ENCODE peak calls at places on chromosomes 3 and 15, in eight cellular contexts. H, V, S, J, B, I, T and F are unnamed samples.

GRCh38 chr3:38549082-38549481 is 52.9 kb downstream of the EXOG start:
- DNase-seq in H (no peak), V (no peak), S (no peak), J (no peak), B (no peak), I (no peak), T (no peak), F (no peak)

GRCh38 chr3:150956376-150956775 is 16.2 kb downstream of the CLRN1 start:
- DNase-seq in H (no peak), V (no peak), S (no peak), J (peak), B (no peak), I (no peak), T (no peak), F (peak)

GRCh38 chr15:101455291-101455916 is 34.1 kb downstream of the PCSK6 start:
- DNase-seq in H (no peak), V (peak), S (no peak), J (no peak), B (peak), I (peak), T (no peak), F (no peak)

GRCh38 chr3:47041114-47041513 is 61.6 kb downstream of the NBEAL2 start:
- DNase-seq in H (no peak), V (no peak), S (no peak), J (no peak), B (no peak), I (no peak), T (no peak), F (no peak)

GRCh38 chr15:80801891-80802680 is 22.9 kb downstream of the CEMIP start:
- DNase-seq in H (no peak), V (no peak), S (no peak), J (no peak), B (no peak), I (no peak), T (peak), F (no peak)

GRCh38 chr3:129224984-129225393 is 24.4 kb upstream of the COPG1 start:
- DNase-seq in H (peak), V (peak), S (no peak), J (peak), B (peak), I (peak), T (peak), F (peak)

GRCh38 chr3:62600033-62600432 is 226.7 kb upstream of the FEZF2 start:
- DNase-seq in H (no peak), V (no peak), S (no peak), J (no peak), B (no peak), I (no peak), T (no peak), F (no peak)

GRCh38 chr15:90560229-90560771 is 30.6 kb downstream of the CRTC3 start:
- DNase-seq in H (no peak), V (peak), S (no peak), J (peak), B (no peak), I (peak), T (peak), F (no peak)

GRCh38 chr3:178950676-178951075 is 120.9 kb downstream of the ZMAT3 start:
- DNase-seq in H (no peak), V (no peak), S (no peak), J (no peak), B (no peak), I (no peak), T (no peak), F (no peak)

GRCh38 chr3:39809995-39810595 is 686 bp downstream of the MYRIP start:
- DNase-seq in H (no peak), V (no peak), S (no peak), J (no peak), B (peak), I (no peak), T (no peak), F (no peak)

GRCh38 chr3:15205934-15206661 is at the start of gene CAPN7:
- DNase-seq in H (peak), V (peak), S (peak), J (peak), B (peak), I (peak), T (peak), F (peak)

GRCh38 chr15:68843425-68844311 is 23.0 kb upstream of the ANP32A start:
- DNase-seq in H (no peak), V (no peak), S (peak), J (peak), B (no peak), I (no peak), T (no peak), F (no peak)

GRCh38 chr3:38108649-38109579 is 28.0 kb downstream of the ACAA1 start:
- DNase-seq in H (peak), V (no peak), S (no peak), J (no peak), B (no peak), I (no peak), T (no peak), F (no peak)

GRCh38 chr3:188067932-188068331 is 86.0 kb upstream of the LPP start:
- DNase-seq in H (no peak), V (no peak), S (no peak), J (peak), B (no peak), I (no peak), T (no peak), F (peak)

GRCh38 chr3:124878561-124879394 is 8.4 kb downstream of the ITGB5 start:
- DNase-seq in H (peak), V (peak), S (peak), J (peak), B (no peak), I (no peak), T (peak), F (peak)

GRCh38 chr3:170076715-170077238 is 39.0 kb downstream of the GPR160 start:
- DNase-seq in H (no peak), V (no peak), S (no peak), J (peak), B (no peak), I (no peak), T (no peak), F (no peak)

GRCh38 chr15:77982127-77982490 is 95.4 kb downstream of the TBC1D2B start:
- DNase-seq in H (no peak), V (no peak), S (no peak), J (no peak), B (no peak), I (no peak), T (no peak), F (no peak)

DNA sequence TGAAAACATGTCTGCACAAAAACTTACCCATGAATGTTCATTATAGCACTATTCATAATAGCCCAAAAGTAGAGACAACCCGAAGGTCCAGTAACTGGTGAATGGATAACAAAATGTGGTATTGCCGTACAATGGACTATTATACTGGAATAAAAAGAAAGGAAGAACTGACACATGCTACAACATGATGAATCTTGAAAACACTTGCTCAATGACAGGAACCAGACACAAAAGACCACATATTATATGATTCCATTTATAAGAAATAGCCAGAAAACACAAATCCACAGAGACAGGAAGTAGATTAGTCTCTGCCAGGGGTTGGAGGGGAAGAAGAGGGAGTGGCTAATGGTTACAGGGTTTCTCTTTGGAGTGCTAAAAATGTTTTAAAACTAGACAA is 18.3 kb downstream of the SHC4 start:
- DNase-seq in H (no peak), V (no peak), S (no peak), J (no peak), B (no peak), I (no peak), T (no peak), F (no peak)
- H3K27ac ChIP-seq in H (no peak), V (no peak), S (no peak), J (no peak), B (no peak), I (peak), T (peak), F (no peak)

DNA sequence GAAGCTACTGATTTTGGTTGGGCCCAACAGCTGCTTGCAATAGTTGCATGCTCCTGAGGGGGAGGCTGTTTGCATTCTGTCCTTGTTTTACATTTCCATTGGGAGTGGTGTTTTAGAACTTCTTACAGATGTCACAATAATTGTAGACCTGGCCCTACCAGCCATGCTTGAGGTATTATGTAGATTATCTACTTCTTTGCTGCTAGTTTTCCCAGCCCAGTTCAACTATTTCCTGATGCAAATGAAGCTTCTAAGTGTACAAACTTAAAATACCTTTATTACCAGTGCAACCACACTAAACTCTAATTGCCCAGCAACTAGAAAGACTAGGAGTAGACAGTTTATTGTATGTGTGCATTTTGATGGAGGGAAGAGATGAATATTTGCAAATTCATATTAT is 104.9 kb upstream of the MYZAP start:
- DNase-seq in H (no peak), V (no peak), S (no peak), J (no peak), B (no peak), I (no peak), T (no peak), F (no peak)
- TF ChIP-seq CTCF in H (no peak), V (no peak), S (no peak), J (no peak), B (no peak), I (no peak), T (no peak), F (no peak)

GRCh38 chr3:72473156-72473555 is 375.1 kb downstream of the SHQ1 start:
- DNase-seq in H (no peak), V (no peak), S (no peak), J (no peak), B (no peak), I (no peak), T (no peak), F (no peak)

GRCh38 chr3:72476139-72476483 is 372.1 kb downstream of the SHQ1 start:
- DNase-seq in H (no peak), V (no peak), S (no peak), J (no peak), B (no peak), I (no peak), T (no peak), F (no peak)

GRCh38 chr3:72474775-72475174 is 373.5 kb downstream of the SHQ1 start:
- DNase-seq in H (no peak), V (no peak), S (no peak), J (no peak), B (no peak), I (no peak), T (no peak), F (no peak)

GRCh38 chr3:72470899-72471298 is 377.3 kb downstream of the SHQ1 start:
- DNase-seq in H (no peak), V (no peak), S (no peak), J (no peak), B (no peak), I (no peak), T (no peak), F (no peak)

GRCh38 chr3:72475258-72476138 is 372.7 kb downstream of the SHQ1 start:
- DNase-seq in H (no peak), V (no peak), S (no peak), J (no peak), B (no peak), I (no peak), T (no peak), F (no peak)
- H3K27ac ChIP-seq in H (no peak), V (no peak), S (no peak), J (no peak), B (no peak), I (no peak), T (no peak), F (no peak)

GRCh38 chr3:31890742-31891469 is 90.2 kb downstream of the OSBPL10 start:
- DNase-seq in H (no peak), V (no peak), S (no peak), J (no peak), B (no peak), I (no peak), T (no peak), F (no peak)
- TF ChIP-seq CTCF in H (no peak), V (no peak), S (no peak), J (no peak), B (no peak), I (no peak), T (no peak), F (no peak)

GRCh38 chr15:64847448-64847847 is 5.7 kb downstream of the PLEKHO2 start:
- DNase-seq in H (no peak), V (no peak), S (no peak), J (no peak), B (no peak), I (no peak), T (no peak), F (no peak)
- H3K27ac ChIP-seq in H (peak), V (no peak), S (no peak), J (no peak), B (peak), I (peak), T (no peak), F (no peak)

GRCh38 chr3:195856410-195857084 is 44.8 kb upstream of the MUC4 start:
- DNase-seq in H (no peak), V (no peak), S (no peak), J (no peak), B (no peak), I (no peak), T (no peak), F (no peak)

GRCh38 chr3:195853930-195854478 is 42.3 kb upstream of the MUC4 start:
- DNase-seq in H (no peak), V (no peak), S (no peak), J (no peak), B (no peak), I (no peak), T (no peak), F (no peak)

GRCh38 chr3:195853036-195853435 is 41.3 kb upstream of the MUC4 start:
- DNase-seq in H (no peak), V (no peak), S (no peak), J (no peak), B (no peak), I (no peak), T (no peak), F (no peak)

GRCh38 chr3:195854628-195855300 is 43.0 kb upstream of the MUC4 start:
- DNase-seq in H (no peak), V (no peak), S (no peak), J (no peak), B (no peak), I (no peak), T (no peak), F (no peak)

DNA sequence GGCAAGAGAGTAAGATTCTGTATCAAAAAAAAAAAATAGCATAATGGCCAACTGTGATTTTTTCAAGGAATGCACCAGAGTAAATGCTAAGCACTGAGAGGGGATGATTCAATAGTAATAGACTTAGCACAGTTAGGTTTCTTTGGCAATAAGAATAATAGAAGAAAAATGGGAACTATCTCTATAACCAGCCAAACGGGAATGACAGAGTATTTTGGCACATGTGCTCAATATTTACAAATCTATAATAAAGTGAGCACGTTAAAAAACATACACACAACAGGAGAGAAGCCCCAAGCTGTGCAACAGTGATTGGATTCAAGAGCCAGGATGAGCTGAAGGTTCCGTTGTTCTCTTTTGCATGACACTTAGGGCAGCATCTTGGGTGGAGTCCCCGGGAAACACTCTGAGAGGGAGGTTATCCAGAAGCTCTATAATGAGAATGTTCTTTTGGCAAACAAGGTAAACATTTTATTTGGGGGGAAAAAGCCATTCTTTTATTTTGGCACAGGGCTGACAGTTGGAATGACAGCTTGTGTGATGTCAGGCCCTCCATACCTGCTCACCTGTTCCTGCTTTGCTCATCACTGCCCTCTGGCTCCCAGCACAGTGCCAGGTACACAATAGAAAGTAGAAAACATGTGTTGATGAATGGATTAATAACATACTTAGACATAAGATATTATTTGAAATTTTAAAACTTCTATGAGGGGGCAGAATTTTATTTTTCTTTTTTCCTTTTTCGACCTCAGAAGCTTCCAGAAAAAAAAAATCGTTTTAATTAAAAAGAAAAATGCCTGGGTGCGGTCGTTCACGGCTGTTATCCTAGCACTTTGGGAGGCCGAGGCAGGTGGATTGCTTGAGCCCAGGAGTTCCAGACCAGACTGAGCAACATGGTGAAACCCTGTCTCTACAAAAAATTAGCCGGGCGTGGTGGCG is 44.0 kb upstream of the MUC4 start:
- DNase-seq in H (no peak), V (no peak), S (no peak), J (no peak), B (no peak), I (no peak), T (no peak), F (peak)
- TF ChIP-seq CTCF in H (peak), V (no peak), S (no peak), J (no peak), B (no peak), I (no peak), T (no peak), F (peak)

GRCh38 chr15:41568350-41569017 is 9.5 kb downstream of the TYRO3 start:
- DNase-seq in H (no peak), V (no peak), S (no peak), J (peak), B (no peak), I (no peak), T (no peak), F (no peak)

GRCh38 chr15:41571948-41572347 is 12.9 kb downstream of the TYRO3 start:
- DNase-seq in H (no peak), V (no peak), S (no peak), J (no peak), B (no peak), I (no peak), T (no peak), F (no peak)

GRCh38 chr15:41572866-41573265 is 13.9 kb downstream of the TYRO3 start:
- DNase-seq in H (no peak), V (no peak), S (no peak), J (no peak), B (no peak), I (no peak), T (no peak), F (no peak)

GRCh38 chr15:41573396-41573795 is 14.4 kb downstream of the TYRO3 start:
- DNase-seq in H (no peak), V (no peak), S (no peak), J (no peak), B (no peak), I (no peak), T (no peak), F (no peak)

GRCh38 chr15:41570764-41571163 is 11.8 kb downstream of the TYRO3 start:
- DNase-seq in H (no peak), V (no peak), S (no peak), J (no peak), B (no peak), I (no peak), T (no peak), F (no peak)
- H3K27ac ChIP-seq in H (no peak), V (no peak), S (no peak), J (no peak), B (peak), I (no peak), T (no peak), F (no peak)

DNA sequence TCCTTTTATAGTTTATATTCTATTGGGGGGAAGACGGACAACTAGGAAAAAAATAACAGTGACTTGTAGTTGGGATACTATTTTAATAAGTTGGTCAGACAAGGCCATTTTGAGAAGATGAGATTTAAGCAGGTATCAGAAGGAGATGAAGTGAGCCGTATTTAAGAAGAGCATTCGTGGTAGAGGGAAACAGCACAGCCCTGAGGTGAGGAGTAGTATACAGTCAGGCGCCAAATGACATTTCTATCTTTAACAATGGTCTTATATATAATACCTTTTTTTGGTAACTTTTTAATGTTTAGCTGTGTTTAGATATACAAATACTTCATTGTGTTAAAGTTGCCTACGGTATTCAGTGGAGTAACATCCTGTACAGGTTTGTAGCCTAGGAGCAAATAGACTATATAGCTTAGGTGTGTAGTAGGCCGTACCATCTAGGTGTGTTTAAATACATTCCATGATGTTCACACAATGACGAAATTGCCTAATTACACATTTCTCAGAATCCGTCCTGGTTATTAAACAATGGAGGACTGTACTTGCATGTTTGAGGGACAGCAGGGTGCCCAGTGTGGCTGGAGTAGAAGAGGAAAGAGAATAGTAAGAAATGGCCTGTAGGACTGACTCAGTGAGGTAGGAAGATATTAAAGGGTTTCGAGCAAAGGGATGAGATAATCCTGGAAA is 1.6 kb downstream of the NKTR start:
- DNase-seq in H (no peak), V (no peak), S (no peak), J (peak), B (no peak), I (no peak), T (no peak), F (no peak)
- TF ChIP-seq CTCF in H (no peak), V (no peak), S (peak), J (peak), B (no peak), I (no peak), T (no peak), F (no peak)

DNA sequence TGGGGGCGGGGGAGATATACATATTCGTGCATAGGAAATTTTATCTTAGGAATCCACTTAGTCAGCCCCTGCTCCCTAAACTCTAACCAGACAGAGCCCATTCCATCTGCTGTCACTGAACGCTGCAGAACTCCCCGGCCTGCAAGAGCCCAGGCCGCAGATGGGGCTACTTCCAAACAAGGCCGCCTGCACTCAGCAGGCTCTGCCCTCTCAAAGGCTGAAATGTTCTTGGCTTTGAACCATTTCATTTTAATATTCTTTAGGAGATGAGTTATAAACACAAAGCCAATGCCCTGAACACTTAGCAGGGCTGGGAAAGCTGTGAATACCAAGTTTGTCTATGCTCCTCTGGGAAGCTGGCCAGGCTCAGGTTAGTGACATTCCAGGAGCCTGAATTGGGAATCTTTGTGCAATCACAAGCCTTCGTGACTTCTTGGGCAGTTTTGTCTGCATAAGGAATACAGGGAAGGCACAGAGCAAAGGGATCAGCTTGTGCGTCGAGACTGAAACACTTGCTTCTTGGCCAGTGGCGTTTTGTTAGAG is 65.0 kb downstream of the SYNM start:
- DNase-seq in H (no peak), V (peak), S (no peak), J (peak), B (no peak), I (no peak), T (no peak), F (no peak)
- H3K27ac ChIP-seq in H (peak), V (peak), S (no peak), J (peak), B (peak), I (peak), T (peak), F (no peak)